ENCODE peak calls at places on chromosomes 1 and 21, in ten cellular contexts. One of them, this sample, is unnamed. For H4K20me1 and H3K27me3, the result is how much of the 10 kb centered on the place peaks cover.

GRCh38 chr1:214491468-214492120 is 59.8 kb downstream of the PTPN14 start:
- DNase-seq in hepatocyte: no peak
- DNase-seq in GM23338: no peak
- DNase-seq in mammary epithelial cell: no peak
- DNase-seq in PC-3: no peak
- DNase-seq in GM12878: no peak
- DNase-seq in PC-9: no peak
- DNase-seq in H9: no peak
- DNase-seq in DND-41: no peak
- DNase-seq in fibroblast of lung: no peak
- DNase-seq in this sample: no peak

GRCh38 chr1:177448652-177449351 is 278.0 kb downstream of the BRINP2 start:
- DNase-seq in hepatocyte: no peak
- DNase-seq in GM23338: no peak
- DNase-seq in mammary epithelial cell: peak
- DNase-seq in PC-3: no peak
- DNase-seq in GM12878: no peak
- DNase-seq in PC-9: no peak
- DNase-seq in H9: no peak
- DNase-seq in DND-41: no peak
- DNase-seq in fibroblast of lung: peak
- DNase-seq in this sample: peak

GRCh38 chr21:34544032-34544496 is 32.1 kb upstream of the KCNE1 start:
- DNase-seq in hepatocyte: peak
- DNase-seq in GM23338: peak
- DNase-seq in mammary epithelial cell: peak
- DNase-seq in PC-3: peak
- DNase-seq in GM12878: no peak
- DNase-seq in PC-9: peak
- DNase-seq in H9: peak
- DNase-seq in DND-41: peak
- DNase-seq in fibroblast of lung: peak
- DNase-seq in this sample: peak

GRCh38 chr1:225847610-225848009 is 34.6 kb downstream of the TMEM63A start:
- DNase-seq in hepatocyte: peak
- DNase-seq in GM23338: no peak
- DNase-seq in mammary epithelial cell: no peak
- DNase-seq in PC-3: no peak
- DNase-seq in GM12878: no peak
- DNase-seq in PC-9: no peak
- DNase-seq in H9: peak
- DNase-seq in DND-41: no peak
- DNase-seq in fibroblast of lung: no peak
- DNase-seq in this sample: no peak

GRCh38 chr1:17671741-17672140 is 83.4 kb upstream of the ACTL8 start:
- DNase-seq in hepatocyte: no peak
- DNase-seq in GM23338: peak
- DNase-seq in mammary epithelial cell: no peak
- DNase-seq in PC-3: no peak
- DNase-seq in GM12878: no peak
- DNase-seq in PC-9: no peak
- DNase-seq in H9: peak
- DNase-seq in DND-41: no peak
- DNase-seq in fibroblast of lung: no peak
- DNase-seq in this sample: no peak

GRCh38 chr1:174971902-174972301 is 27.8 kb upstream of the CACYBP start:
- DNase-seq in hepatocyte: no peak
- DNase-seq in GM23338: no peak
- DNase-seq in mammary epithelial cell: no peak
- DNase-seq in PC-3: peak
- DNase-seq in GM12878: no peak
- DNase-seq in PC-9: no peak
- DNase-seq in H9: no peak
- DNase-seq in DND-41: no peak
- DNase-seq in fibroblast of lung: no peak
- DNase-seq in this sample: no peak

GRCh38 chr1:110214454-110215404 is 4.6 kb downstream of the KCNC4 start:
- DNase-seq in hepatocyte: peak
- DNase-seq in GM23338: no peak
- DNase-seq in mammary epithelial cell: no peak
- DNase-seq in PC-3: peak
- DNase-seq in GM12878: no peak
- DNase-seq in PC-9: peak
- DNase-seq in H9: no peak
- DNase-seq in DND-41: no peak
- DNase-seq in fibroblast of lung: no peak
- DNase-seq in this sample: no peak

GRCh38 chr1:181352695-181353094 is 130.6 kb upstream of the CACNA1E start:
- DNase-seq in hepatocyte: no peak
- DNase-seq in GM23338: no peak
- DNase-seq in mammary epithelial cell: no peak
- DNase-seq in PC-3: no peak
- DNase-seq in GM12878: no peak
- DNase-seq in PC-9: no peak
- DNase-seq in H9: no peak
- DNase-seq in DND-41: no peak
- DNase-seq in fibroblast of lung: no peak
- DNase-seq in this sample: no peak

GRCh38 chr1:39391741-39392679 is 99.4 kb upstream of the BMP8A start:
- DNase-seq in hepatocyte: peak
- DNase-seq in GM23338: peak
- DNase-seq in mammary epithelial cell: peak
- DNase-seq in PC-3: peak
- DNase-seq in GM12878: no peak
- DNase-seq in PC-9: peak
- DNase-seq in H9: no peak
- DNase-seq in DND-41: no peak
- DNase-seq in fibroblast of lung: peak
- DNase-seq in this sample: peak

GRCh38 chr1:27430903-27431653 is 38.7 kb downstream of the GPR3 start:
- DNase-seq in hepatocyte: no peak
- DNase-seq in GM23338: no peak
- DNase-seq in mammary epithelial cell: no peak
- DNase-seq in PC-3: peak
- DNase-seq in GM12878: no peak
- DNase-seq in PC-9: no peak
- DNase-seq in H9: no peak
- DNase-seq in DND-41: peak
- DNase-seq in fibroblast of lung: peak
- DNase-seq in this sample: peak

DNA sequence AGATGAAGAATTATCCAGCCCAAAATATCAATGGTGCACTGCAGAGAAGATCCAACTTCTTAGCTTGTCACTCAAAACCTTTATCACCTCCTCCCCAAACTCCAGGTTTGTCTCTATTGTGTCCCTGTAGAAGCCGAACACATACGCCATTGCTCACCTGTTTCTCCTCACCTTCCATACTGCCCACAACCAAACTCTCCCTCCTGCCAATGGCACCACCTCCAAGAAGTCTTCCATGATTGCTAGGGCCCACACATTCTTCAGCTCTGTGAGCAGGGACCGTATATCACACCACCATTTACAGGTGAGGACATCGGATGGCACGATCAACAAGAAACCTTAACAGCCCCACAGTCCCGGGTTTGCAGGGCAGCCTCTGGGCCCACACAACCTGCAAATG is 2.2 kb downstream of the LAPTM5 start:
- DNase-seq in hepatocyte: no peak
- DNase-seq in GM23338: no peak
- DNase-seq in mammary epithelial cell: no peak
- DNase-seq in PC-3: no peak
- DNase-seq in GM12878: no peak
- DNase-seq in PC-9: no peak
- DNase-seq in H9: no peak
- DNase-seq in DND-41: no peak
- DNase-seq in fibroblast of lung: no peak
- DNase-seq in this sample: no peak
- H4K20me1 ChIP-seq in hepatocyte: under half
- H4K20me1 ChIP-seq in GM23338: under half
- H4K20me1 ChIP-seq in mammary epithelial cell: under half
- H4K20me1 ChIP-seq in PC-3: under half
- H4K20me1 ChIP-seq in GM12878: under half
- H4K20me1 ChIP-seq in PC-9: under half
- H4K20me1 ChIP-seq in H9: under half
- H4K20me1 ChIP-seq in DND-41: under half
- H4K20me1 ChIP-seq in fibroblast of lung: under half
- H4K20me1 ChIP-seq in this sample: under half

GRCh38 chr1:10793129-10793651 is 3.3 kb downstream of the CASZ1 start:
- DNase-seq in hepatocyte: peak
- DNase-seq in GM23338: peak
- DNase-seq in mammary epithelial cell: peak
- DNase-seq in PC-3: peak
- DNase-seq in GM12878: no peak
- DNase-seq in PC-9: peak
- DNase-seq in H9: no peak
- DNase-seq in DND-41: peak
- DNase-seq in fibroblast of lung: peak
- DNase-seq in this sample: peak

GRCh38 chr1:10791117-10791951 is 5.1 kb downstream of the CASZ1 start:
- DNase-seq in hepatocyte: peak
- DNase-seq in GM23338: no peak
- DNase-seq in mammary epithelial cell: no peak
- DNase-seq in PC-3: no peak
- DNase-seq in GM12878: no peak
- DNase-seq in PC-9: peak
- DNase-seq in H9: no peak
- DNase-seq in DND-41: no peak
- DNase-seq in fibroblast of lung: no peak
- DNase-seq in this sample: no peak

GRCh38 chr1:10796029-10796944 is at the start of gene CASZ1:
- DNase-seq in hepatocyte: peak
- DNase-seq in GM23338: peak
- DNase-seq in mammary epithelial cell: peak
- DNase-seq in PC-3: peak
- DNase-seq in GM12878: no peak
- DNase-seq in PC-9: peak
- DNase-seq in H9: peak
- DNase-seq in DND-41: no peak
- DNase-seq in fibroblast of lung: peak
- DNase-seq in this sample: peak

GRCh38 chr1:10795305-10796021 is 983 bp downstream of the CASZ1 start:
- DNase-seq in hepatocyte: no peak
- DNase-seq in GM23338: peak
- DNase-seq in mammary epithelial cell: peak
- DNase-seq in PC-3: peak
- DNase-seq in GM12878: no peak
- DNase-seq in PC-9: no peak
- DNase-seq in H9: no peak
- DNase-seq in DND-41: no peak
- DNase-seq in fibroblast of lung: peak
- DNase-seq in this sample: no peak

GRCh38 chr1:10794724-10795304 is 1.6 kb downstream of the CASZ1 start:
- DNase-seq in hepatocyte: peak
- DNase-seq in GM23338: peak
- DNase-seq in mammary epithelial cell: peak
- DNase-seq in PC-3: peak
- DNase-seq in GM12878: no peak
- DNase-seq in PC-9: no peak
- DNase-seq in H9: peak
- DNase-seq in DND-41: no peak
- DNase-seq in fibroblast of lung: peak
- DNase-seq in this sample: no peak
- H3K27me3 ChIP-seq in hepatocyte: under half
- H3K27me3 ChIP-seq in GM23338: half or more
- H3K27me3 ChIP-seq in mammary epithelial cell: under half
- H3K27me3 ChIP-seq in PC-3: under half
- H3K27me3 ChIP-seq in GM12878: under half
- H3K27me3 ChIP-seq in PC-9: under half
- H3K27me3 ChIP-seq in H9: under half
- H3K27me3 ChIP-seq in DND-41: half or more
- H3K27me3 ChIP-seq in fibroblast of lung: under half
- H3K27me3 ChIP-seq in this sample: half or more

GRCh38 chr1:90716243-90716551 is 905 bp downstream of the BARHL2 start:
- DNase-seq in hepatocyte: no peak
- DNase-seq in GM23338: peak
- DNase-seq in mammary epithelial cell: no peak
- DNase-seq in PC-3: no peak
- DNase-seq in GM12878: no peak
- DNase-seq in PC-9: no peak
- DNase-seq in H9: no peak
- DNase-seq in DND-41: no peak
- DNase-seq in fibroblast of lung: no peak
- DNase-seq in this sample: no peak

GRCh38 chr1:90715334-90715733 is 1.8 kb downstream of the BARHL2 start:
- DNase-seq in hepatocyte: no peak
- DNase-seq in GM23338: no peak
- DNase-seq in mammary epithelial cell: no peak
- DNase-seq in PC-3: no peak
- DNase-seq in GM12878: no peak
- DNase-seq in PC-9: no peak
- DNase-seq in H9: no peak
- DNase-seq in DND-41: no peak
- DNase-seq in fibroblast of lung: no peak
- DNase-seq in this sample: no peak

GRCh38 chr1:90712931-90713618 is 4.0 kb downstream of the BARHL2 start:
- DNase-seq in hepatocyte: no peak
- DNase-seq in GM23338: no peak
- DNase-seq in mammary epithelial cell: no peak
- DNase-seq in PC-3: no peak
- DNase-seq in GM12878: no peak
- DNase-seq in PC-9: no peak
- DNase-seq in H9: no peak
- DNase-seq in DND-41: no peak
- DNase-seq in fibroblast of lung: no peak
- DNase-seq in this sample: no peak

GRCh38 chr1:90713741-90714509 is 3.2 kb downstream of the BARHL2 start:
- DNase-seq in hepatocyte: no peak
- DNase-seq in GM23338: peak
- DNase-seq in mammary epithelial cell: no peak
- DNase-seq in PC-3: no peak
- DNase-seq in GM12878: no peak
- DNase-seq in PC-9: no peak
- DNase-seq in H9: peak
- DNase-seq in DND-41: no peak
- DNase-seq in fibroblast of lung: no peak
- DNase-seq in this sample: no peak

GRCh38 chr1:90714521-90714951 is 2.6 kb downstream of the BARHL2 start:
- DNase-seq in hepatocyte: no peak
- DNase-seq in GM23338: peak
- DNase-seq in mammary epithelial cell: no peak
- DNase-seq in PC-3: no peak
- DNase-seq in GM12878: no peak
- DNase-seq in PC-9: no peak
- DNase-seq in H9: peak
- DNase-seq in DND-41: no peak
- DNase-seq in fibroblast of lung: no peak
- DNase-seq in this sample: no peak
- H4K20me1 ChIP-seq in hepatocyte: under half
- H4K20me1 ChIP-seq in GM23338: under half
- H4K20me1 ChIP-seq in mammary epithelial cell: under half
- H4K20me1 ChIP-seq in PC-3: under half
- H4K20me1 ChIP-seq in GM12878: under half
- H4K20me1 ChIP-seq in PC-9: under half
- H4K20me1 ChIP-seq in H9: under half
- H4K20me1 ChIP-seq in DND-41: under half
- H4K20me1 ChIP-seq in fibroblast of lung: under half
- H4K20me1 ChIP-seq in this sample: under half

DNA sequence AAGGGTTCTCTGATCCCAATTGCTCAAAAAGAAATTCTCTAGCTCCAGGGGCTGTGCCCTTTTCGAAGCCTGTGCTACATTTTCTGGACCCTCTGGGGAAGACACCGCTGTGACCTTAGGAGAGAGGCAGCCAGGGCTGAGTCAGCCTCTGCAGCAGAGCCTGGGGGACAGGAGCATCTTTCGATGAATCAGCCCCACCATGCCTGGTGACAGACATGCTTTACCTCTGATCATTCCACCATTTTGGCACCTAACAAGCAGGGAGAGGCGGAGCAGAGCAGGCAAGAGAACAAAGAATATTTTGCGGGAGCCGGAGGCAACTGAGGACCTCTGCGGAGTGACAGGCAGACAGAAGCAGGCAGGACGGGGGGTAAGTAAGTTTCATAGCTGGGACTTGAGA is 84.9 kb downstream of the VWA5B1 start:
- DNase-seq in hepatocyte: no peak
- DNase-seq in GM23338: no peak
- DNase-seq in mammary epithelial cell: peak
- DNase-seq in PC-3: peak
- DNase-seq in GM12878: no peak
- DNase-seq in PC-9: peak
- DNase-seq in H9: no peak
- DNase-seq in DND-41: no peak
- DNase-seq in fibroblast of lung: peak
- DNase-seq in this sample: peak
- H3K27me3 ChIP-seq in hepatocyte: half or more
- H3K27me3 ChIP-seq in GM23338: under half
- H3K27me3 ChIP-seq in mammary epithelial cell: under half
- H3K27me3 ChIP-seq in PC-3: under half
- H3K27me3 ChIP-seq in GM12878: under half
- H3K27me3 ChIP-seq in PC-9: under half
- H3K27me3 ChIP-seq in H9: under half
- H3K27me3 ChIP-seq in DND-41: under half
- H3K27me3 ChIP-seq in fibroblast of lung: under half
- H3K27me3 ChIP-seq in this sample: under half